ENCODE peak calls at places on chromosomes 1 and 21, in four cellular contexts. One of them, this sample, is unnamed.
A peak's percentile ranks its signal among the peaks of the same experiment; 100 is the strongest.

GRCh38 chr1:108953452-108953851 is 9.8 kb downstream of the CLCC1 start:
- DNase-seq in GM23248: no peak
- DNase-seq in lower lobe of right lung: no peak
- DNase-seq in heart left ventricle: no peak
- DNase-seq in this sample: no peak

GRCh38 chr1:204837440-204838084 is 33.1 kb upstream of the NFASC start:
- DNase-seq in lower lobe of right lung: no peak
- DNase-seq in GM23248: peak; percentile 74
- DNase-seq in heart left ventricle: peak; percentile 56
- DNase-seq in this sample: peak; percentile 34

GRCh38 chr1:245168090-245168489 is 13.3 kb downstream of the KIF26B start:
- DNase-seq in GM23248: no peak
- DNase-seq in heart left ventricle: peak; percentile 40
- DNase-seq in lower lobe of right lung: peak; percentile 72
- DNase-seq in this sample: peak; percentile 42

GRCh38 chr21:31986035-31986856 is 113.4 kb downstream of the HUNK start:
- DNase-seq in heart left ventricle: no peak
- DNase-seq in lower lobe of right lung: no peak
- DNase-seq in GM23248: no peak
- DNase-seq in this sample: no peak

GRCh38 chr1:171655215-171656116 is 3.0 kb upstream of the MYOC start:
- DNase-seq in lower lobe of right lung: peak; percentile 64
- DNase-seq in GM23248: peak; percentile 77
- DNase-seq in heart left ventricle: peak; percentile 86
- DNase-seq in this sample: peak; percentile 88

GRCh38 chr1:179144621-179145020 is 62.8 kb downstream of the TOR3A start:
- DNase-seq in heart left ventricle: no peak
- DNase-seq in lower lobe of right lung: no peak
- DNase-seq in GM23248: peak; percentile 78
- DNase-seq in this sample: no peak

GRCh38 chr1:30761312-30762151 is 4.0 kb upstream of the LAPTM5 start:
- DNase-seq in GM23248: no peak
- DNase-seq in heart left ventricle: no peak
- DNase-seq in lower lobe of right lung: no peak
- DNase-seq in this sample: no peak

GRCh38 chr21:42561742-42562141 is 48.1 kb downstream of the SLC37A1 start:
- DNase-seq in heart left ventricle: no peak
- DNase-seq in lower lobe of right lung: peak; percentile 44
- DNase-seq in GM23248: no peak
- DNase-seq in this sample: no peak

GRCh38 chr1:32447469-32448185 is 17.2 kb upstream of the ZBTB8B start:
- DNase-seq in heart left ventricle: no peak
- DNase-seq in lower lobe of right lung: no peak
- DNase-seq in GM23248: peak; percentile 87
- DNase-seq in this sample: no peak

GRCh38 chr1:41682845-41683630 is 198.6 kb upstream of the EDN2 start:
- DNase-seq in lower lobe of right lung: no peak
- DNase-seq in heart left ventricle: no peak
- DNase-seq in GM23248: peak; percentile 59
- DNase-seq in this sample: no peak

GRCh38 chr1:192010406-192010805 is 147.9 kb upstream of the RGS18 start:
- DNase-seq in heart left ventricle: no peak
- DNase-seq in lower lobe of right lung: no peak
- DNase-seq in GM23248: no peak
- DNase-seq in this sample: no peak

GRCh38 chr1:109404838-109405237 is 7.1 kb upstream of the SORT1 start:
- DNase-seq in lower lobe of right lung: no peak
- DNase-seq in heart left ventricle: no peak
- DNase-seq in GM23248: no peak
- DNase-seq in this sample: no peak

GRCh38 chr1:117877823-117878222 is 51.6 kb downstream of the GDAP2 start:
- DNase-seq in lower lobe of right lung: no peak
- DNase-seq in heart left ventricle: no peak
- DNase-seq in GM23248: no peak
- DNase-seq in this sample: no peak

GRCh38 chr1:187018291-187018690 is 189.5 kb downstream of the PLA2G4A start:
- DNase-seq in heart left ventricle: no peak
- DNase-seq in lower lobe of right lung: no peak
- DNase-seq in GM23248: no peak
- DNase-seq in this sample: no peak

GRCh38 chr21:27371065-27371464 is 404.2 kb upstream of the ADAMTS5 start:
- DNase-seq in heart left ventricle: no peak
- DNase-seq in lower lobe of right lung: no peak
- DNase-seq in GM23248: no peak
- DNase-seq in this sample: no peak

GRCh38 chr1:60678381-60678780 is 404.0 kb upstream of the NFIA start:
- DNase-seq in GM23248: no peak
- DNase-seq in lower lobe of right lung: no peak
- DNase-seq in heart left ventricle: no peak
- DNase-seq in this sample: no peak

GRCh38 chr1:151164732-151165280 is 896 bp downstream of the LYSMD1 start:
- DNase-seq in heart left ventricle: no peak
- DNase-seq in lower lobe of right lung: peak; percentile 59
- DNase-seq in GM23248: peak; percentile 48
- DNase-seq in this sample: no peak

GRCh38 chr1:47618222-47618720 is 180.4 kb downstream of the FOXD2 start:
- DNase-seq in lower lobe of right lung: no peak
- DNase-seq in GM23248: no peak
- DNase-seq in heart left ventricle: peak; percentile 11
- DNase-seq in this sample: no peak

GRCh38 chr1:13730751-13731482 is 30.9 kb downstream of the PRDM2 start:
- DNase-seq in GM23248: no peak
- DNase-seq in lower lobe of right lung: peak; percentile 63
- DNase-seq in heart left ventricle: peak; percentile 33
- DNase-seq in this sample: no peak

GRCh38 chr1:18100493-18101063 is 7.0 kb upstream of the IGSF21 start:
- DNase-seq in heart left ventricle: peak; percentile 44
- DNase-seq in GM23248: peak; percentile 77
- DNase-seq in lower lobe of right lung: no peak
- DNase-seq in this sample: peak; percentile 45

GRCh38 chr1:66705100-66705499 is 47.2 kb upstream of the DYNLT5 start:
- DNase-seq in heart left ventricle: no peak
- DNase-seq in lower lobe of right lung: no peak
- DNase-seq in GM23248: no peak
- DNase-seq in this sample: no peak

GRCh38 chr1:236066828-236067386 is 2.0 kb upstream of the NID1 start:
- DNase-seq in GM23248: no peak
- DNase-seq in heart left ventricle: peak; percentile 79
- DNase-seq in lower lobe of right lung: peak; percentile 79
- DNase-seq in this sample: peak; percentile 72

GRCh38 chr1:119702384-119702783 is 9.3 kb upstream of the PHGDH start:
- DNase-seq in GM23248: peak; percentile 85
- DNase-seq in heart left ventricle: no peak
- DNase-seq in lower lobe of right lung: no peak
- DNase-seq in this sample: no peak

GRCh38 chr1:46134660-46135331 is 2.4 kb upstream of the PIK3R3 start:
- DNase-seq in heart left ventricle: peak; percentile 32
- DNase-seq in lower lobe of right lung: no peak
- DNase-seq in GM23248: peak; percentile 88
- DNase-seq in this sample: no peak

GRCh38 chr1:145871994-145872411 is 13.1 kb upstream of the PIAS3 start:
- DNase-seq in heart left ventricle: peak; percentile 36
- DNase-seq in lower lobe of right lung: peak; percentile 65
- DNase-seq in GM23248: peak; percentile 75
- DNase-seq in this sample: peak; percentile 45

GRCh38 chr1:222464841-222465210 is 83.1 kb downstream of the HHIPL2 start:
- DNase-seq in heart left ventricle: peak; percentile 32
- DNase-seq in GM23248: peak; percentile 72
- DNase-seq in lower lobe of right lung: peak; percentile 58
- DNase-seq in this sample: peak; percentile 27

GRCh38 chr1:62321438-62321837 is 2.2 kb upstream of the KANK4 start:
- DNase-seq in lower lobe of right lung: no peak
- DNase-seq in GM23248: peak; percentile 97
- DNase-seq in heart left ventricle: no peak
- DNase-seq in this sample: no peak

GRCh38 chr1:15451014-15451722 is 5.4 kb upstream of the CELA2A start:
- DNase-seq in GM23248: no peak
- DNase-seq in lower lobe of right lung: no peak
- DNase-seq in heart left ventricle: no peak
- DNase-seq in this sample: no peak

GRCh38 chr1:62282909-62283308 is 36.3 kb downstream of the KANK4 start:
- DNase-seq in GM23248: no peak
- DNase-seq in lower lobe of right lung: no peak
- DNase-seq in heart left ventricle: no peak
- DNase-seq in this sample: no peak

GRCh38 chr1:201535046-201535777 is 3.7 kb upstream of the NAV1 start:
- DNase-seq in GM23248: peak; percentile 75
- DNase-seq in lower lobe of right lung: no peak
- DNase-seq in heart left ventricle: no peak
- DNase-seq in this sample: no peak

GRCh38 chr1:201537028-201537427 is 1.9 kb upstream of the NAV1 start:
- DNase-seq in heart left ventricle: no peak
- DNase-seq in lower lobe of right lung: no peak
- DNase-seq in GM23248: peak; percentile 70
- DNase-seq in this sample: no peak

GRCh38 chr1:201535778-201536245 is 3.1 kb upstream of the NAV1 start:
- DNase-seq in heart left ventricle: no peak
- DNase-seq in GM23248: peak; percentile 81
- DNase-seq in lower lobe of right lung: no peak
- DNase-seq in this sample: no peak

GRCh38 chr1:201537467-201537866 is 1.5 kb upstream of the NAV1 start:
- DNase-seq in GM23248: no peak
- DNase-seq in heart left ventricle: no peak
- DNase-seq in lower lobe of right lung: no peak
- DNase-seq in this sample: no peak

GRCh38 chr1:201536542-201536941 is 2.4 kb upstream of the NAV1 start:
- DNase-seq in heart left ventricle: no peak
- DNase-seq in GM23248: peak; percentile 98
- DNase-seq in lower lobe of right lung: no peak
- DNase-seq in this sample: peak; percentile 39
- H3K4me1 ChIP-seq in heart left ventricle: peaks cover 32% of the 10 kb centered on the region
- H3K4me1 ChIP-seq in GM23248: peaks cover 62% of the 10 kb centered on the region
- H3K4me1 ChIP-seq in lower lobe of right lung: peaks cover 62% of the 10 kb centered on the region
- H3K4me1 ChIP-seq in this sample: peaks cover 77% of the 10 kb centered on the region

GRCh38 chr1:161069731-161070270 is at the start of gene ARHGAP30:
- DNase-seq in GM23248: no peak
- DNase-seq in heart left ventricle: peak; percentile 72
- DNase-seq in lower lobe of right lung: peak; percentile 92
- DNase-seq in this sample: peak; percentile 62

GRCh38 chr1:161070737-161071136 is 1.0 kb upstream of the ARHGAP30 start:
- DNase-seq in heart left ventricle: no peak
- DNase-seq in lower lobe of right lung: no peak
- DNase-seq in GM23248: no peak
- DNase-seq in this sample: no peak

GRCh38 chr1:161069201-161069685 is 448 bp downstream of the ARHGAP30 start:
- DNase-seq in GM23248: no peak
- DNase-seq in heart left ventricle: no peak
- DNase-seq in lower lobe of right lung: no peak
- DNase-seq in this sample: no peak

GRCh38 chr1:161068306-161069200 is 1.1 kb downstream of the ARHGAP30 start:
- DNase-seq in heart left ventricle: peak; percentile 74
- DNase-seq in lower lobe of right lung: peak; percentile 88
- DNase-seq in GM23248: no peak
- DNase-seq in this sample: peak; percentile 70

DNA sequence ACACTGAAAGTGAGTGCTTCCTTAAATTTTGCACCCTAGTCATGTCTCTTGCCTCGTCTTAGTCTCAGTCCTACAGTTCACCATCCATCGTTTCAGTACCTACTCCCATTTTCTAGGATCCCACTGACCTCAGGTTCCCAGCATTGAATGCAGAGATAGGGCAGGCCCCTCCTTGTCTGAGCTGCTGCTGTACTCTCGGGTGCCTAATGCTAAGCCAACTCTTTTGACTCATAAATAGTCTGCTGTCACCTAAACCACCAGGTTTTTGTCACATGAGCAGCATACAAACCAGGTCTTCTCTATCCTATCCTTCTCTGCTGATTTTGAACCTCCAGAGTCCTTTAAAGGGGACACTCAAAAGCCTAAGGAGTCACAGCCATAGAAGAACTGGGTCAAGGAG is 3.0 kb downstream of the ARHGAP30 start:
- DNase-seq in GM23248: no peak
- DNase-seq in heart left ventricle: no peak
- DNase-seq in lower lobe of right lung: no peak
- DNase-seq in this sample: no peak
- H3K4me1 ChIP-seq in GM23248: no peaks in the 10 kb centered on the region
- H3K4me1 ChIP-seq in heart left ventricle: no peaks in the 10 kb centered on the region
- H3K4me1 ChIP-seq in lower lobe of right lung: peaks cover 17% of the 10 kb centered on the region
- H3K4me1 ChIP-seq in this sample: no peaks in the 10 kb centered on the region

GRCh38 chr1:208184993-208185703 is 59.0 kb downstream of the PLXNA2 start:
- DNase-seq in heart left ventricle: no peak
- DNase-seq in lower lobe of right lung: no peak
- DNase-seq in GM23248: peak; percentile 69
- DNase-seq in this sample: no peak

GRCh38 chr1:208182880-208183279 is 61.3 kb downstream of the PLXNA2 start:
- DNase-seq in lower lobe of right lung: no peak
- DNase-seq in GM23248: no peak
- DNase-seq in heart left ventricle: no peak
- DNase-seq in this sample: no peak

GRCh38 chr1:208185801-208186201 is 58.4 kb downstream of the PLXNA2 start:
- DNase-seq in GM23248: peak; percentile 51
- DNase-seq in heart left ventricle: no peak
- DNase-seq in lower lobe of right lung: no peak
- DNase-seq in this sample: no peak

GRCh38 chr1:208181259-208181816 is 62.8 kb downstream of the PLXNA2 start:
- DNase-seq in lower lobe of right lung: no peak
- DNase-seq in heart left ventricle: no peak
- DNase-seq in GM23248: no peak
- DNase-seq in this sample: no peak

DNA sequence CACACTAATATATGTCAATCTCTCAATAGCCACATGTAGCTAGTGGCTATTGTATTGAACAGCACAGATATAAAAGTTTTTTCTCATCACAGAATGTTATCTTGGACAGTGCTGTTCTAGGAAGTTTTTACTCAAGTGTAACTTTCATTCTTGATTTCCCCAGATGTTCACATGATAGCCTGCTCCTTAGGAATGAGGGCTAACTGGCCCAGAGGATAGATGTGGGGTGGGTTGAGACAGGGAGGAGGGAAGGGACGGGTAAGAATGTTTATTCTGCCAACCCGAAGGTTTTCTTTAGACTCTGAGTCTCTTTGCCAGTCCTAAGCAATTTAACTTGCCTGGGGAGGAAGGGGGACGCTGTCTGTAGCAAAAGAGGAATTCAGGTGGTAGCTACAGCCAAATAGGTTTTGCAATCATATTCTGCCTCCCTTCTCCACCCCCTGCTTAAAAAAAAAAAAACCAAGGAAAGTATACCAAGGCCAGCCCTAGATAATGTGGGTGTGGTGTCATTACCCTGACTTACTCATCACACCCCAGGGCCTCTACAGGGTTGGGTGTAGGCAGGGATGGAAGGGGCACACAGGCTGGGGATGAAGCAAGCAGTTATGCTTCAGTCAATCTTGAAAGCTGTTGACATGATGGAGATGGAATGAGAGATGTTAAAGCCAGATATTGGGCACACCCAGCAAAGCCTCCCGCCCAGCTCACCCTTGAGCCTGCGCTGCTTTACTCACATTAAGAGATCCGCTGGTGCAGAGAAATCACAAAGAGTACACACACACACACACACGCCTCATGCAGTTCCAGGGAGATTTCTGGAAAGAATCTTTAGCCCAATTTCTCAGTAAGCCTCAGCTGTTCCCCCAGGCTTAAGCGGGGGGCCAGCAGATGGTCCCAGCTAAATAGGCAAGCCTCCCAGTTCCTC is 59.9 kb downstream of the PLXNA2 start:
- DNase-seq in GM23248: peak; percentile 97
- DNase-seq in lower lobe of right lung: peak; percentile 52
- DNase-seq in heart left ventricle: no peak
- DNase-seq in this sample: no peak
- H3K4me1 ChIP-seq in GM23248: peaks cover 41% of the 10 kb centered on the region
- H3K4me1 ChIP-seq in lower lobe of right lung: peaks cover 68% of the 10 kb centered on the region
- H3K4me1 ChIP-seq in heart left ventricle: peaks cover 42% of the 10 kb centered on the region
- H3K4me1 ChIP-seq in this sample: peaks cover 79% of the 10 kb centered on the region

GRCh38 chr1:156671804-156672203 is 5.4 kb downstream of the NES start:
- DNase-seq in heart left ventricle: no peak
- DNase-seq in lower lobe of right lung: no peak
- DNase-seq in GM23248: no peak
- DNase-seq in this sample: no peak
- H3K4me1 ChIP-seq in heart left ventricle: peaks cover 68% of the 10 kb centered on the region
- H3K4me1 ChIP-seq in lower lobe of right lung: peaks cover 45% of the 10 kb centered on the region
- H3K4me1 ChIP-seq in GM23248: no peaks in the 10 kb centered on the region
- H3K4me1 ChIP-seq in this sample: peaks cover 100% of the 10 kb centered on the region

This sample was measured in left ventricle myocardium inferior.